ENCODE peak calls at places on chromosomes 1 and 21, in six cellular contexts. One of them, this sample, is unnamed.

GRCh38 chr1:159180516-159180915 is 9.1 kb downstream of the CADM3 start:
- DNase-seq in DMS153: no peak
- DNase-seq in astrocyte of the spinal cord: no peak
- DNase-seq in T-helper 2 cell: no peak
- DNase-seq in stimulated activated CD4-positive, alpha-beta T cell treated with anti-CD3 and anti-CD28 coated beads, Interleukin-4, amount 100 ng/mL, for 4 hours: no peak
- DNase-seq in activated gamma-delta T cell treated with anti-CD3 and anti-CD28 coated beads, Interleukin-2, amount 50 U/mL, for 16 hours: no peak
- DNase-seq in this sample: no peak

GRCh38 chr1:241286486-241286885 is 70.5 kb downstream of the RGS7 start:
- DNase-seq in activated gamma-delta T cell treated with anti-CD3 and anti-CD28 coated beads, Interleukin-2, amount 50 U/mL, for 16 hours: no peak
- DNase-seq in DMS153: no peak
- DNase-seq in stimulated activated CD4-positive, alpha-beta T cell treated with anti-CD3 and anti-CD28 coated beads, Interleukin-4, amount 100 ng/mL, for 4 hours: no peak
- DNase-seq in astrocyte of the spinal cord: no peak
- DNase-seq in T-helper 2 cell: no peak
- DNase-seq in this sample: no peak

GRCh38 chr1:38274974-38275373 is 228.4 kb upstream of the POU3F1 start:
- DNase-seq in DMS153: no peak
- DNase-seq in T-helper 2 cell: no peak
- DNase-seq in stimulated activated CD4-positive, alpha-beta T cell treated with anti-CD3 and anti-CD28 coated beads, Interleukin-4, amount 100 ng/mL, for 4 hours: no peak
- DNase-seq in astrocyte of the spinal cord: peak
- DNase-seq in activated gamma-delta T cell treated with anti-CD3 and anti-CD28 coated beads, Interleukin-2, amount 50 U/mL, for 16 hours: no peak
- DNase-seq in this sample: no peak

GRCh38 chr1:115654125-115654524 is 12.4 kb downstream of the VANGL1 start:
- DNase-seq in T-helper 2 cell: no peak
- DNase-seq in stimulated activated CD4-positive, alpha-beta T cell treated with anti-CD3 and anti-CD28 coated beads, Interleukin-4, amount 100 ng/mL, for 4 hours: no peak
- DNase-seq in astrocyte of the spinal cord: no peak
- DNase-seq in DMS153: no peak
- DNase-seq in activated gamma-delta T cell treated with anti-CD3 and anti-CD28 coated beads, Interleukin-2, amount 50 U/mL, for 16 hours: no peak
- DNase-seq in this sample: no peak

GRCh38 chr21:33993286-33994231 is 78.0 kb upstream of the ATP5PO start:
- DNase-seq in astrocyte of the spinal cord: no peak
- DNase-seq in DMS153: no peak
- DNase-seq in stimulated activated CD4-positive, alpha-beta T cell treated with anti-CD3 and anti-CD28 coated beads, Interleukin-4, amount 100 ng/mL, for 4 hours: no peak
- DNase-seq in T-helper 2 cell: no peak
- DNase-seq in activated gamma-delta T cell treated with anti-CD3 and anti-CD28 coated beads, Interleukin-2, amount 50 U/mL, for 16 hours: no peak
- DNase-seq in this sample: no peak

GRCh38 chr1:7539772-7540175 is 231.3 kb upstream of the VAMP3 start:
- DNase-seq in activated gamma-delta T cell treated with anti-CD3 and anti-CD28 coated beads, Interleukin-2, amount 50 U/mL, for 16 hours: no peak
- DNase-seq in astrocyte of the spinal cord: peak
- DNase-seq in stimulated activated CD4-positive, alpha-beta T cell treated with anti-CD3 and anti-CD28 coated beads, Interleukin-4, amount 100 ng/mL, for 4 hours: no peak
- DNase-seq in T-helper 2 cell: no peak
- DNase-seq in DMS153: peak
- DNase-seq in this sample: peak

GRCh38 chr1:26831546-26832248 is 5.2 kb downstream of the ZDHHC18 start:
- DNase-seq in stimulated activated CD4-positive, alpha-beta T cell treated with anti-CD3 and anti-CD28 coated beads, Interleukin-4, amount 100 ng/mL, for 4 hours: no peak
- DNase-seq in DMS153: peak
- DNase-seq in astrocyte of the spinal cord: no peak
- DNase-seq in activated gamma-delta T cell treated with anti-CD3 and anti-CD28 coated beads, Interleukin-2, amount 50 U/mL, for 16 hours: no peak
- DNase-seq in T-helper 2 cell: no peak
- DNase-seq in this sample: no peak

GRCh38 chr1:15218287-15219279 is 28.4 kb upstream of the FHAD1 start:
- DNase-seq in DMS153: no peak
- DNase-seq in stimulated activated CD4-positive, alpha-beta T cell treated with anti-CD3 and anti-CD28 coated beads, Interleukin-4, amount 100 ng/mL, for 4 hours: no peak
- DNase-seq in astrocyte of the spinal cord: no peak
- DNase-seq in activated gamma-delta T cell treated with anti-CD3 and anti-CD28 coated beads, Interleukin-2, amount 50 U/mL, for 16 hours: no peak
- DNase-seq in T-helper 2 cell: no peak
- DNase-seq in this sample: peak

GRCh38 chr1:218945050-218945449 is 228.6 kb upstream of the LYPLAL1 start:
- DNase-seq in activated gamma-delta T cell treated with anti-CD3 and anti-CD28 coated beads, Interleukin-2, amount 50 U/mL, for 16 hours: no peak
- DNase-seq in DMS153: no peak
- DNase-seq in T-helper 2 cell: no peak
- DNase-seq in stimulated activated CD4-positive, alpha-beta T cell treated with anti-CD3 and anti-CD28 coated beads, Interleukin-4, amount 100 ng/mL, for 4 hours: no peak
- DNase-seq in astrocyte of the spinal cord: peak
- DNase-seq in this sample: no peak

GRCh38 chr1:8815582-8816285 is 1.7 kb downstream of the RERE start:
- DNase-seq in activated gamma-delta T cell treated with anti-CD3 and anti-CD28 coated beads, Interleukin-2, amount 50 U/mL, for 16 hours: no peak
- DNase-seq in stimulated activated CD4-positive, alpha-beta T cell treated with anti-CD3 and anti-CD28 coated beads, Interleukin-4, amount 100 ng/mL, for 4 hours: no peak
- DNase-seq in DMS153: peak
- DNase-seq in astrocyte of the spinal cord: peak
- DNase-seq in T-helper 2 cell: no peak
- DNase-seq in this sample: no peak

GRCh38 chr1:72288886-72289285 is 6.5 kb upstream of the NEGR1 start:
- DNase-seq in T-helper 2 cell: no peak
- DNase-seq in stimulated activated CD4-positive, alpha-beta T cell treated with anti-CD3 and anti-CD28 coated beads, Interleukin-4, amount 100 ng/mL, for 4 hours: no peak
- DNase-seq in astrocyte of the spinal cord: no peak
- DNase-seq in activated gamma-delta T cell treated with anti-CD3 and anti-CD28 coated beads, Interleukin-2, amount 50 U/mL, for 16 hours: no peak
- DNase-seq in DMS153: no peak
- DNase-seq in this sample: no peak

GRCh38 chr1:40303051-40303771 is 13.9 kb downstream of the COL9A2 start:
- DNase-seq in stimulated activated CD4-positive, alpha-beta T cell treated with anti-CD3 and anti-CD28 coated beads, Interleukin-4, amount 100 ng/mL, for 4 hours: no peak
- DNase-seq in T-helper 2 cell: no peak
- DNase-seq in astrocyte of the spinal cord: no peak
- DNase-seq in DMS153: no peak
- DNase-seq in activated gamma-delta T cell treated with anti-CD3 and anti-CD28 coated beads, Interleukin-2, amount 50 U/mL, for 16 hours: no peak
- DNase-seq in this sample: no peak

GRCh38 chr1:226125831-226126230 is 60.7 kb downstream of the ACBD3 start:
- DNase-seq in activated gamma-delta T cell treated with anti-CD3 and anti-CD28 coated beads, Interleukin-2, amount 50 U/mL, for 16 hours: no peak
- DNase-seq in astrocyte of the spinal cord: no peak
- DNase-seq in stimulated activated CD4-positive, alpha-beta T cell treated with anti-CD3 and anti-CD28 coated beads, Interleukin-4, amount 100 ng/mL, for 4 hours: no peak
- DNase-seq in DMS153: no peak
- DNase-seq in T-helper 2 cell: no peak
- DNase-seq in this sample: no peak

GRCh38 chr21:31180256-31181088 is 142.2 kb upstream of the KRTAP19-8 start:
- DNase-seq in T-helper 2 cell: no peak
- DNase-seq in activated gamma-delta T cell treated with anti-CD3 and anti-CD28 coated beads, Interleukin-2, amount 50 U/mL, for 16 hours: no peak
- DNase-seq in astrocyte of the spinal cord: peak
- DNase-seq in DMS153: peak
- DNase-seq in stimulated activated CD4-positive, alpha-beta T cell treated with anti-CD3 and anti-CD28 coated beads, Interleukin-4, amount 100 ng/mL, for 4 hours: no peak
- DNase-seq in this sample: no peak

GRCh38 chr1:27906764-27907163 is 28.0 kb upstream of the SMPDL3B start:
- DNase-seq in DMS153: no peak
- DNase-seq in astrocyte of the spinal cord: no peak
- DNase-seq in activated gamma-delta T cell treated with anti-CD3 and anti-CD28 coated beads, Interleukin-2, amount 50 U/mL, for 16 hours: no peak
- DNase-seq in stimulated activated CD4-positive, alpha-beta T cell treated with anti-CD3 and anti-CD28 coated beads, Interleukin-4, amount 100 ng/mL, for 4 hours: no peak
- DNase-seq in T-helper 2 cell: no peak
- DNase-seq in this sample: no peak

GRCh38 chr1:197799271-197799670 is 24.0 kb upstream of the DENND1B start:
- DNase-seq in DMS153: no peak
- DNase-seq in activated gamma-delta T cell treated with anti-CD3 and anti-CD28 coated beads, Interleukin-2, amount 50 U/mL, for 16 hours: no peak
- DNase-seq in T-helper 2 cell: no peak
- DNase-seq in astrocyte of the spinal cord: peak
- DNase-seq in stimulated activated CD4-positive, alpha-beta T cell treated with anti-CD3 and anti-CD28 coated beads, Interleukin-4, amount 100 ng/mL, for 4 hours: no peak
- DNase-seq in this sample: no peak

GRCh38 chr1:214840366-214840765 is 237.4 kb downstream of the CENPF start:
- DNase-seq in astrocyte of the spinal cord: peak
- DNase-seq in stimulated activated CD4-positive, alpha-beta T cell treated with anti-CD3 and anti-CD28 coated beads, Interleukin-4, amount 100 ng/mL, for 4 hours: no peak
- DNase-seq in DMS153: no peak
- DNase-seq in activated gamma-delta T cell treated with anti-CD3 and anti-CD28 coated beads, Interleukin-2, amount 50 U/mL, for 16 hours: no peak
- DNase-seq in T-helper 2 cell: no peak
- DNase-seq in this sample: no peak

GRCh38 chr21:45971487-45972352 is 9.8 kb upstream of the COL6A1 start:
- DNase-seq in astrocyte of the spinal cord: peak
- DNase-seq in DMS153: no peak
- DNase-seq in stimulated activated CD4-positive, alpha-beta T cell treated with anti-CD3 and anti-CD28 coated beads, Interleukin-4, amount 100 ng/mL, for 4 hours: no peak
- DNase-seq in T-helper 2 cell: no peak
- DNase-seq in activated gamma-delta T cell treated with anti-CD3 and anti-CD28 coated beads, Interleukin-2, amount 50 U/mL, for 16 hours: no peak
- DNase-seq in this sample: no peak

GRCh38 chr1:39081266-39082139 is 55.4 kb downstream of the NDUFS5 start:
- DNase-seq in T-helper 2 cell: peak
- DNase-seq in activated gamma-delta T cell treated with anti-CD3 and anti-CD28 coated beads, Interleukin-2, amount 50 U/mL, for 16 hours: no peak
- DNase-seq in astrocyte of the spinal cord: no peak
- DNase-seq in DMS153: no peak
- DNase-seq in stimulated activated CD4-positive, alpha-beta T cell treated with anti-CD3 and anti-CD28 coated beads, Interleukin-4, amount 100 ng/mL, for 4 hours: peak
- DNase-seq in this sample: no peak